ENCODE peak calls at places on chromosomes 16 and 17, in seven cellular contexts. One of them, this sample, is unnamed. For H3K4me1, the result is how much of the 10 kb centered on the place peaks cover.

GRCh38 chr16:11794991-11795886 is 1.8 kb downstream of the ZC3H7A start:
- DNase-seq in GM23248: peak
- DNase-seq in heart left ventricle: no peak
- DNase-seq in neural progenitor cell: no peak
- DNase-seq in psoas muscle: no peak
- DNase-seq in A549: no peak
- DNase-seq in CD8-positive, alpha-beta memory T cell: no peak
- DNase-seq in this sample: no peak

GRCh38 chr16:47072158-47072557 is 71.6 kb downstream of the NETO2 start:
- DNase-seq in GM23248: no peak
- DNase-seq in heart left ventricle: no peak
- DNase-seq in neural progenitor cell: no peak
- DNase-seq in psoas muscle: no peak
- DNase-seq in A549: no peak
- DNase-seq in CD8-positive, alpha-beta memory T cell: no peak
- DNase-seq in this sample: no peak

GRCh38 chr17:74512041-74512440 is 19.2 kb downstream of the CD300LB start:
- DNase-seq in GM23248: peak
- DNase-seq in heart left ventricle: peak
- DNase-seq in neural progenitor cell: no peak
- DNase-seq in psoas muscle: peak
- DNase-seq in A549: no peak
- DNase-seq in CD8-positive, alpha-beta memory T cell: no peak
- DNase-seq in this sample: peak

GRCh38 chr17:75511610-75512575 is 3.4 kb downstream of the CASKIN2 start:
- DNase-seq in GM23248: no peak
- DNase-seq in heart left ventricle: peak
- DNase-seq in neural progenitor cell: no peak
- DNase-seq in psoas muscle: peak
- DNase-seq in A549: no peak
- DNase-seq in CD8-positive, alpha-beta memory T cell: no peak
- DNase-seq in this sample: no peak

GRCh38 chr16:49336581-49336980 is 37.0 kb upstream of the C16orf78 start:
- DNase-seq in GM23248: no peak
- DNase-seq in heart left ventricle: no peak
- DNase-seq in neural progenitor cell: no peak
- DNase-seq in psoas muscle: no peak
- DNase-seq in A549: no peak
- DNase-seq in CD8-positive, alpha-beta memory T cell: no peak
- DNase-seq in this sample: no peak

GRCh38 chr16:4814542-4815173 is 12.2 kb upstream of the ROGDI start:
- DNase-seq in GM23248: no peak
- DNase-seq in heart left ventricle: peak
- DNase-seq in neural progenitor cell: no peak
- DNase-seq in psoas muscle: no peak
- DNase-seq in A549: no peak
- DNase-seq in CD8-positive, alpha-beta memory T cell: no peak
- DNase-seq in this sample: no peak

GRCh38 chr17:44005865-44006580 is 1.6 kb downstream of the NAGS start:
- DNase-seq in GM23248: peak
- DNase-seq in heart left ventricle: no peak
- DNase-seq in neural progenitor cell: peak
- DNase-seq in psoas muscle: peak
- DNase-seq in A549: no peak
- DNase-seq in CD8-positive, alpha-beta memory T cell: peak
- DNase-seq in this sample: peak

GRCh38 chr16:87702325-87702811 is 63.4 kb downstream of the KLHDC4 start:
- DNase-seq in GM23248: peak
- DNase-seq in heart left ventricle: no peak
- DNase-seq in neural progenitor cell: peak
- DNase-seq in psoas muscle: no peak
- DNase-seq in A549: peak
- DNase-seq in CD8-positive, alpha-beta memory T cell: no peak
- DNase-seq in this sample: no peak

GRCh38 chr17:8041249-8041928 is 2.5 kb downstream of the ALOX15B start:
- DNase-seq in GM23248: peak
- DNase-seq in heart left ventricle: no peak
- DNase-seq in neural progenitor cell: peak
- DNase-seq in psoas muscle: no peak
- DNase-seq in A549: peak
- DNase-seq in CD8-positive, alpha-beta memory T cell: peak
- DNase-seq in this sample: peak

GRCh38 chr16:54921229-54921824 is 9.3 kb upstream of the IRX5 start:
- DNase-seq in GM23248: peak
- DNase-seq in heart left ventricle: no peak
- DNase-seq in neural progenitor cell: no peak
- DNase-seq in psoas muscle: no peak
- DNase-seq in A549: no peak
- DNase-seq in CD8-positive, alpha-beta memory T cell: no peak
- DNase-seq in this sample: no peak

GRCh38 chr16:58814348-58814801 is 80.3 kb upstream of the GOT2 start:
- DNase-seq in GM23248: peak
- DNase-seq in heart left ventricle: peak
- DNase-seq in neural progenitor cell: peak
- DNase-seq in psoas muscle: no peak
- DNase-seq in A549: peak
- DNase-seq in CD8-positive, alpha-beta memory T cell: no peak
- DNase-seq in this sample: peak

GRCh38 chr16:67207116-67207856 is 8.4 kb downstream of the ELMO3 start:
- DNase-seq in GM23248: no peak
- DNase-seq in heart left ventricle: no peak
- DNase-seq in neural progenitor cell: peak
- DNase-seq in psoas muscle: no peak
- DNase-seq in A549: no peak
- DNase-seq in CD8-positive, alpha-beta memory T cell: no peak
- DNase-seq in this sample: no peak

DNA sequence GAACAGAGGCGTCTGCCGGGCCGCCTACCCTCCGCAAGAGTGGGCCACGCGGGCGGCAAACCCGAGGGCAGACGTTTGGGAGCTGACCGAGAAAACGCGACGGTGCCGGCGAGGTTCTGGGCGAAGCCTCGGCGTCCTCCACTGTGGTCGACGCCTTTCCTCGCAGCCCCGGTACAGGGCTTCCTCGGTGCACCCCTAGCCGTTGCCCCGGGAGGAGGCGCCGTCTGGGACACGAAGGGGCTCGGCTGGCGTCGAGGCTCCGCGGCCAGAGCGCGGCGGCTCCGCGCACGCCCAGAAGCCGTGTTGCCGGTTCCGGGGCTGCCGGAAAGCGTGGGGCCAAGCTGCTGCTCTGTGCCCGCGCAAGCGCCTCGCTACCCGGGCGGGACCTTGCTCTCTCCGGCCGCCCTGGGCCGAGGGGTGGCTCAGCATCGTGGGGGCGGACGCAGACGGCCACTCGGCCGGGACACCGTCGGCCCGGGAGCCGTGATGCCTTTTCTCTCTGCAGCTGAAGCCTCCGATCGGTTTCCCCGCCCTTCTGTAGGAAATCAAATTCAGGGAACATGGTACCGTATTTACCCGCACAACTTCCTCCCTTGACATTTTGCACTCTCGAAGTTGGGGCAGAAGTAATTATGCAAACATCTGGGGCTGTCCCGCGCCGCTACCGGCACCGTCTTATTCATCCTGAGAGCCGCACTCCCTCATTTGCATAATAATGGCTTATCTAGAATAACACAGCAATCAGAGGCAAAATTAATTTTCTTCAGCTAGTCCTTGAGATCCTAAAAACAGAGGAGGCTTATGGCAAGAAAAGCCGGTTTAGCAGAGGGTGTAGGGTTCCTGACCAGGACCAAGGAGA is 7.3 kb upstream of the CBX8 start:
- DNase-seq in GM23248: no peak
- DNase-seq in heart left ventricle: no peak
- DNase-seq in neural progenitor cell: peak
- DNase-seq in psoas muscle: no peak
- DNase-seq in A549: no peak
- DNase-seq in CD8-positive, alpha-beta memory T cell: no peak
- DNase-seq in this sample: no peak
- H3K4me1 ChIP-seq in GM23248: under half
- H3K4me1 ChIP-seq in heart left ventricle: half or more
- H3K4me1 ChIP-seq in neural progenitor cell: under half
- H3K4me1 ChIP-seq in psoas muscle: under half
- H3K4me1 ChIP-seq in A549: under half
- H3K4me1 ChIP-seq in CD8-positive, alpha-beta memory T cell: half or more
- H3K4me1 ChIP-seq in this sample: under half

GRCh38 chr17:51761105-51761504 is 397.4 kb downstream of the CA10 start:
- DNase-seq in GM23248: no peak
- DNase-seq in heart left ventricle: no peak
- DNase-seq in neural progenitor cell: no peak
- DNase-seq in psoas muscle: no peak
- DNase-seq in A549: no peak
- DNase-seq in CD8-positive, alpha-beta memory T cell: no peak
- DNase-seq in this sample: no peak

GRCh38 chr17:51768706-51769105 is 389.8 kb downstream of the CA10 start:
- DNase-seq in GM23248: no peak
- DNase-seq in heart left ventricle: no peak
- DNase-seq in neural progenitor cell: no peak
- DNase-seq in psoas muscle: no peak
- DNase-seq in A549: no peak
- DNase-seq in CD8-positive, alpha-beta memory T cell: no peak
- DNase-seq in this sample: no peak

GRCh38 chr17:51767287-51767686 is 391.2 kb downstream of the CA10 start:
- DNase-seq in GM23248: no peak
- DNase-seq in heart left ventricle: no peak
- DNase-seq in neural progenitor cell: no peak
- DNase-seq in psoas muscle: no peak
- DNase-seq in A549: no peak
- DNase-seq in CD8-positive, alpha-beta memory T cell: no peak
- DNase-seq in this sample: no peak

GRCh38 chr17:51765558-51766145 is 392.9 kb downstream of the CA10 start:
- DNase-seq in GM23248: no peak
- DNase-seq in heart left ventricle: no peak
- DNase-seq in neural progenitor cell: no peak
- DNase-seq in psoas muscle: no peak
- DNase-seq in A549: no peak
- DNase-seq in CD8-positive, alpha-beta memory T cell: no peak
- DNase-seq in this sample: no peak

DNA sequence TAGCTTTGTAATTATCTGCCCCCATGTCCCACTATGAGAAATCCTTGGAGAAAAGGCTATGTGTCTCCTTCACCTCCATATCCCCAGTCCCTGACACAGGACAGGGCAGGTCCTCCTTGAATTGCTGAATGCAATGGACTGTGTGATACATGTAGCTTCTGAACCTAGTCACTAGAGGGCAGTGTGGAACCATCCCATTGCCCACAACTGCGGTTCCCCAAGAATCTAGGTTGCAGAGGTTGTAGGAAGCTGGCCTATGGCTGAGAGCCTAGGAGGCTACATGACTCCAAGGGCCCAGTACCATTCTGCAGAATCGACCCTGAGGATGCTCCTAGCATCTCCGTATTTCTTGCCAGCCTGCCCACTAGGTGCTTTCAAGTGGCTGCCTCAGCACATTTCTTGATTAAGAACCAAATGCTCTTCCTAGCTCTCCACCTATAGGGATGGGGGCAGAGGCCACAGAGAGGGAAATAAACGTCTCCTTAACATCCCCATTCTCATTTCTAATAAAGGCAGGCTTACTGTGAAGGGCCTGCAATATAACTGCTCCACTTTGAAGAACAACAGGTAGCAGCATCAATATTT is 394.0 kb downstream of the CA10 start:
- DNase-seq in GM23248: peak
- DNase-seq in heart left ventricle: no peak
- DNase-seq in neural progenitor cell: peak
- DNase-seq in psoas muscle: peak
- DNase-seq in A549: peak
- DNase-seq in CD8-positive, alpha-beta memory T cell: peak
- DNase-seq in this sample: peak
- H3K4me3 ChIP-seq in GM23248: no peak
- H3K4me3 ChIP-seq in heart left ventricle: no peak
- H3K4me3 ChIP-seq in neural progenitor cell: no peak
- H3K4me3 ChIP-seq in psoas muscle: no peak
- H3K4me3 ChIP-seq in A549: no peak
- H3K4me3 ChIP-seq in CD8-positive, alpha-beta memory T cell: no peak
- H3K4me3 ChIP-seq in this sample: no peak

GRCh38 chr17:64145751-64146417 is 15.9 kb upstream of the ERN1 start:
- DNase-seq in GM23248: peak
- DNase-seq in heart left ventricle: peak
- DNase-seq in neural progenitor cell: peak
- DNase-seq in psoas muscle: peak
- DNase-seq in A549: peak
- DNase-seq in CD8-positive, alpha-beta memory T cell: peak
- DNase-seq in this sample: peak
- H3K4me1 ChIP-seq in GM23248: under half
- H3K4me1 ChIP-seq in heart left ventricle: under half
- H3K4me1 ChIP-seq in neural progenitor cell: under half
- H3K4me1 ChIP-seq in psoas muscle: under half
- H3K4me1 ChIP-seq in A549: under half
- H3K4me1 ChIP-seq in CD8-positive, alpha-beta memory T cell: under half
- H3K4me1 ChIP-seq in this sample: under half

GRCh38 chr17:82053130-82053529 is 1.4 kb downstream of the GPS1 start:
- DNase-seq in GM23248: no peak
- DNase-seq in heart left ventricle: no peak
- DNase-seq in neural progenitor cell: no peak
- DNase-seq in psoas muscle: no peak
- DNase-seq in A549: no peak
- DNase-seq in CD8-positive, alpha-beta memory T cell: no peak
- DNase-seq in this sample: no peak
- H3K4me3 ChIP-seq in GM23248: peak
- H3K4me3 ChIP-seq in heart left ventricle: no peak
- H3K4me3 ChIP-seq in neural progenitor cell: peak
- H3K4me3 ChIP-seq in psoas muscle: peak
- H3K4me3 ChIP-seq in A549: peak
- H3K4me3 ChIP-seq in CD8-positive, alpha-beta memory T cell: no peak
- H3K4me3 ChIP-seq in this sample: peak

GRCh38 chr17:18857864-18858566 is at the start of gene PRPSAP2:
- DNase-seq in GM23248: peak
- DNase-seq in heart left ventricle: peak
- DNase-seq in neural progenitor cell: peak
- DNase-seq in psoas muscle: peak
- DNase-seq in A549: peak
- DNase-seq in CD8-positive, alpha-beta memory T cell: peak
- DNase-seq in this sample: peak

GRCh38 chr17:18860161-18860972 is 2.4 kb downstream of the PRPSAP2 start:
- DNase-seq in GM23248: peak
- DNase-seq in heart left ventricle: no peak
- DNase-seq in neural progenitor cell: no peak
- DNase-seq in psoas muscle: no peak
- DNase-seq in A549: no peak
- DNase-seq in CD8-positive, alpha-beta memory T cell: no peak
- DNase-seq in this sample: no peak

GRCh38 chr17:18858567-18859245 is 775 bp downstream of the PRPSAP2 start:
- DNase-seq in GM23248: peak
- DNase-seq in heart left ventricle: no peak
- DNase-seq in neural progenitor cell: no peak
- DNase-seq in psoas muscle: no peak
- DNase-seq in A549: no peak
- DNase-seq in CD8-positive, alpha-beta memory T cell: no peak
- DNase-seq in this sample: no peak

GRCh38 chr17:18862011-18862410 is 4.1 kb downstream of the PRPSAP2 start:
- DNase-seq in GM23248: no peak
- DNase-seq in heart left ventricle: no peak
- DNase-seq in neural progenitor cell: no peak
- DNase-seq in psoas muscle: no peak
- DNase-seq in A549: no peak
- DNase-seq in CD8-positive, alpha-beta memory T cell: no peak
- DNase-seq in this sample: no peak

GRCh38 chr17:18859256-18859655 is 1.3 kb downstream of the PRPSAP2 start:
- DNase-seq in GM23248: peak
- DNase-seq in heart left ventricle: no peak
- DNase-seq in neural progenitor cell: peak
- DNase-seq in psoas muscle: no peak
- DNase-seq in A549: no peak
- DNase-seq in CD8-positive, alpha-beta memory T cell: no peak
- DNase-seq in this sample: no peak
- H3K4me1 ChIP-seq in GM23248: under half
- H3K4me1 ChIP-seq in heart left ventricle: under half
- H3K4me1 ChIP-seq in neural progenitor cell: under half
- H3K4me1 ChIP-seq in psoas muscle: under half
- H3K4me1 ChIP-seq in A549: under half
- H3K4me1 ChIP-seq in CD8-positive, alpha-beta memory T cell: under half
- H3K4me1 ChIP-seq in this sample: under half